ENCODE peak calls at places on chromosomes 6 and 20, in four cellular contexts. A, B, F and D are unnamed samples.

GRCh38 chr6:34560366-34561226 is 4.5 kb upstream of the SPDEF start:
- DNase-seq in A (no peak), B (no peak), F (peak), D (peak)

GRCh38 chr6:158536891-158537798 is 22.7 kb upstream of the TMEM181 start:
- DNase-seq in A (peak), F (no peak), B (peak), D (peak)

GRCh38 chr6:44498436-44498835 is 110.9 kb downstream of the CDC5L start:
- DNase-seq in F (no peak), B (peak), A (peak), D (no peak)

GRCh38 chr20:17849901-17850673 is 118.5 kb downstream of the SNX5 start:
- DNase-seq in A (no peak), B (no peak), F (peak), D (no peak)

GRCh38 chr20:2873747-2874041 is 413 bp downstream of the PTPRA start:
- DNase-seq in F (peak), A (peak), B (peak), D (peak)

GRCh38 chr6:17866876-17867444 is 120.5 kb downstream of the KIF13A start:
- DNase-seq in F (no peak), B (no peak), A (no peak), D (no peak)

GRCh38 chr6:45795678-45796077 is 220.0 kb downstream of the CLIC5 start:
- DNase-seq in B (no peak), A (no peak), F (peak), D (no peak)

GRCh38 chr6:87105823-87106222 is 10.9 kb upstream of the CGA start:
- DNase-seq in A (no peak), B (no peak), F (peak), D (no peak)

GRCh38 chr6:46784535-46784934 is 8.7 kb upstream of the MEP1A start:
- DNase-seq in F (no peak), B (no peak), A (no peak), D (no peak)

GRCh38 chr6:25042599-25042936 is 106.8 kb upstream of the RIPOR2 start:
- DNase-seq in F (no peak), B (no peak), A (no peak), D (no peak)

GRCh38 chr6:11273406-11274065 is 41.1 kb upstream of the NEDD9 start:
- DNase-seq in F (no peak), B (no peak), A (no peak), D (no peak)

GRCh38 chr6:161273356-161273751 is 507 bp downstream of the AGPAT4 start:
- DNase-seq in B (no peak), F (peak), A (no peak), D (peak)

GRCh38 chr6:125821825-125822281 is 31.1 kb downstream of the NCOA7 start:
- DNase-seq in F (no peak), A (no peak), B (no peak), D (no peak)

GRCh38 chr6:32982702-32983492 is 14.5 kb downstream of the BRD2 start:
- DNase-seq in F (no peak), B (no peak), A (no peak), D (peak)

GRCh38 chr6:144144996-144145395 is 5.3 kb upstream of the STX11 start:
- DNase-seq in A (no peak), B (no peak), F (no peak), D (no peak)

GRCh38 chr6:154039231-154039842 is at the start of gene OPRM1:
- DNase-seq in B (peak), A (peak), F (no peak), D (peak)

GRCh38 chr20:57711311-57711712 is 1.5 kb upstream of the PMEPA1 start:
- DNase-seq in A (no peak), B (no peak), F (no peak), D (peak)

GRCh38 chr20:60512436-60512835 is 554.2 kb downstream of the CDH26 start:
- DNase-seq in A (no peak), B (peak), F (peak), D (peak)

GRCh38 chr20:52103469-52103910 is 88.1 kb downstream of the ZFP64 start:
- DNase-seq in B (peak), F (peak), A (peak), D (peak)

GRCh38 chr6:118468682-118469465 is 79.2 kb upstream of the PLN start:
- DNase-seq in A (no peak), F (peak), B (no peak), D (no peak)

GRCh38 chr6:32290886-32291450 is 67.1 kb upstream of the NOTCH4 start:
- DNase-seq in F (no peak), A (no peak), B (no peak), D (no peak)

GRCh38 chr20:4488407-4489339 is 233.0 kb upstream of the PRND start:
- DNase-seq in F (peak), A (no peak), B (no peak), D (no peak)

GRCh38 chr6:146613947-146614346 is 15.2 kb downstream of the ADGB start:
- DNase-seq in A (no peak), B (no peak), F (no peak), D (no peak)

GRCh38 chr6:163790296-163790840 is 375.9 kb downstream of the QKI start:
- DNase-seq in F (peak), B (no peak), A (no peak), D (no peak)

GRCh38 chr6:138545621-138545980 is 46.3 kb upstream of the NHSL1 start:
- DNase-seq in A (peak), B (peak), F (peak), D (peak)

GRCh38 chr6:30721198-30722024 is 1.3 kb downstream of the TUBB start:
- DNase-seq in F (peak), A (peak), B (peak), D (peak)

GRCh38 chr6:14066782-14067406 is 50.7 kb upstream of the CD83 start:
- DNase-seq in B (no peak), A (no peak), F (peak), D (peak)

GRCh38 chr6:139431602-139431956 is 57.1 kb upstream of the CITED2 start:
- DNase-seq in B (no peak), F (no peak), A (no peak), D (no peak)

GRCh38 chr6:82364087-82365010 is 732 bp downstream of the TPBG start:
- DNase-seq in A (peak), B (peak), F (peak), D (peak)

GRCh38 chr6:26122402-26122792 is 35.2 kb downstream of the HFE start:
- DNase-seq in A (peak), B (peak), F (no peak), D (peak)

GRCh38 chr6:146968041-146968760 is 236.0 kb upstream of the STXBP5 start:
- DNase-seq in A (no peak), F (peak), B (no peak), D (no peak)

GRCh38 chr6:149861603-149862423 is 2.3 kb downstream of the LRP11 start:
- DNase-seq in A (no peak), B (no peak), F (peak), D (no peak)

GRCh38 chr6:147207351-147207750 is 3.1 kb downstream of the STXBP5 start:
- DNase-seq in A (no peak), B (no peak), F (no peak), D (no peak)

GRCh38 chr6:46325561-46326525 is 155.1 kb upstream of the ENPP5 start:
- DNase-seq in A (peak), B (no peak), F (peak), D (peak)

GRCh38 chr20:63062188-63063140 is 55.7 kb upstream of the BHLHE23 start:
- DNase-seq in F (no peak), B (no peak), A (peak), D (no peak)

GRCh38 chr6:111418971-111419693 is 63.9 kb downstream of the REV3L start:
- DNase-seq in B (no peak), A (no peak), F (peak), D (peak)

GRCh38 chr6:167906899-167907298 is 80.2 kb downstream of the AFDN start:
- DNase-seq in F (no peak), A (no peak), B (no peak), D (peak)

GRCh38 chr6:167116109-167116837 is 6.6 kb upstream of the CCR6 start:
- DNase-seq in B (no peak), A (no peak), F (no peak), D (no peak)

GRCh38 chr20:37986873-37987601 is 46.2 kb downstream of the TTI1 start:
- DNase-seq in F (peak), A (no peak), B (no peak), D (peak)

GRCh38 chr6:10585232-10585887 is 64.2 kb downstream of the GCNT2 start:
- DNase-seq in A (no peak), B (peak), F (no peak), D (peak)

DNA sequence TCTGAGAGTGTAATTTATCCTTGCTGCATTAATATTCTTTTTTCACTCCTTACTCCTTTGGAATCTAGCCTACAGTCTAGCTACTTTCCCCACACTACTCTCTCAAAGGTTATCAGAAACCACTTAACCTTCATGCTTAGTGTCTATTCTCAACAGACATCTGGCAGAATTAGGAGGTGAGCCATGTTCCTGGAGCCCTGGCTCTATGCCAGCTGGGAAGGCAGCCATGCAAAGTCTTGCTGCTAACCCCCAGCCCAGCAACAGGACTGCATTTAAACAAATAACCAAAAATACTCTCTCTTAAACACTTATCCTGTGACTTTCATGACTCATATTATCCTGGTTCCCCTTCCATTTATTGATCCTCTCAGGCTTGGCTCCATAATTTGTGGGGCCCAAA is 260.2 kb downstream of the BCKDHB start:
- DNase-seq in B (no peak), F (peak), A (no peak), D (no peak)
- H3K56ac ChIP-seq in B (no peak), F (no peak), A (no peak), D (no peak)

GRCh38 chr6:107769053-107769658 is 55.0 kb downstream of the SCML4 start:
- DNase-seq in A (no peak), B (no peak), F (no peak), D (peak)

GRCh38 chr6:107763959-107764358 is 60.2 kb downstream of the SCML4 start:
- DNase-seq in F (peak), A (no peak), B (no peak), D (no peak)

GRCh38 chr6:107768044-107768443 is 56.1 kb downstream of the SCML4 start:
- DNase-seq in A (no peak), F (no peak), B (no peak), D (no peak)

GRCh38 chr6:107767637-107768036 is 56.5 kb downstream of the SCML4 start:
- DNase-seq in F (no peak), B (peak), A (no peak), D (peak)

GRCh38 chr6:107764684-107765460 is 59.2 kb downstream of the SCML4 start:
- DNase-seq in B (no peak), A (no peak), F (no peak), D (no peak)
- H3K56ac ChIP-seq in B (no peak), A (no peak), F (no peak), D (no peak)

GRCh38 chr20:58817748-58818147 is 33.0 kb downstream of the GNAS-AS1 start:
- DNase-seq in A (no peak), F (no peak), B (no peak), D (no peak)

GRCh38 chr20:58815448-58815847 is 35.3 kb downstream of the GNAS-AS1 start:
- DNase-seq in B (no peak), A (no peak), F (no peak), D (no peak)

GRCh38 chr20:58816957-58817651 is 33.6 kb downstream of the GNAS-AS1 start:
- DNase-seq in B (no peak), F (no peak), A (no peak), D (no peak)

GRCh38 chr20:58813369-58813768 is 37.3 kb downstream of the GNAS-AS1 start:
- DNase-seq in A (no peak), B (no peak), F (no peak), D (no peak)

GRCh38 chr20:58816051-58816450 is 34.7 kb downstream of the GNAS-AS1 start:
- DNase-seq in F (no peak), B (no peak), A (no peak), D (no peak)
- H3K56ac ChIP-seq in F (no peak), B (no peak), A (no peak), D (no peak)

GRCh38 chr6:159913375-159913774 is 22.6 kb downstream of the MAS1 start:
- DNase-seq in B (no peak), F (no peak), A (no peak), D (no peak)

GRCh38 chr6:159908940-159909339 is 18.2 kb downstream of the MAS1 start:
- DNase-seq in A (no peak), B (no peak), F (no peak), D (no peak)

GRCh38 chr6:159913862-159914564 is 23.2 kb downstream of the MAS1 start:
- DNase-seq in A (no peak), F (no peak), B (no peak), D (no peak)

GRCh38 chr6:159908535-159908934 is 17.7 kb downstream of the MAS1 start:
- DNase-seq in F (peak), B (no peak), A (no peak), D (no peak)

GRCh38 chr6:159910342-159910741 is 19.6 kb downstream of the MAS1 start:
- DNase-seq in A (no peak), B (no peak), F (no peak), D (no peak)
- H3K56ac ChIP-seq in A (no peak), B (no peak), F (no peak), D (no peak)

GRCh38 chr20:11445161-11445560 is 472.5 kb upstream of the BTBD3 start:
- DNase-seq in F (no peak), A (no peak), B (no peak), D (no peak)
- H3K56ac ChIP-seq in F (no peak), A (no peak), B (no peak), D (no peak)

GRCh38 chr6:99307295-99307907 is 42.1 kb downstream of the FAXC start:
- DNase-seq in B (no peak), A (no peak), F (no peak), D (peak)
- H3K56ac ChIP-seq in B (no peak), A (no peak), F (no peak), D (no peak)

GRCh38 chr20:49006446-49006980 is 39.6 kb upstream of the CSE1L start:
- DNase-seq in F (no peak), A (no peak), B (peak), D (no peak)
- H3K56ac ChIP-seq in F (no peak), A (no peak), B (no peak), D (no peak)

DNA sequence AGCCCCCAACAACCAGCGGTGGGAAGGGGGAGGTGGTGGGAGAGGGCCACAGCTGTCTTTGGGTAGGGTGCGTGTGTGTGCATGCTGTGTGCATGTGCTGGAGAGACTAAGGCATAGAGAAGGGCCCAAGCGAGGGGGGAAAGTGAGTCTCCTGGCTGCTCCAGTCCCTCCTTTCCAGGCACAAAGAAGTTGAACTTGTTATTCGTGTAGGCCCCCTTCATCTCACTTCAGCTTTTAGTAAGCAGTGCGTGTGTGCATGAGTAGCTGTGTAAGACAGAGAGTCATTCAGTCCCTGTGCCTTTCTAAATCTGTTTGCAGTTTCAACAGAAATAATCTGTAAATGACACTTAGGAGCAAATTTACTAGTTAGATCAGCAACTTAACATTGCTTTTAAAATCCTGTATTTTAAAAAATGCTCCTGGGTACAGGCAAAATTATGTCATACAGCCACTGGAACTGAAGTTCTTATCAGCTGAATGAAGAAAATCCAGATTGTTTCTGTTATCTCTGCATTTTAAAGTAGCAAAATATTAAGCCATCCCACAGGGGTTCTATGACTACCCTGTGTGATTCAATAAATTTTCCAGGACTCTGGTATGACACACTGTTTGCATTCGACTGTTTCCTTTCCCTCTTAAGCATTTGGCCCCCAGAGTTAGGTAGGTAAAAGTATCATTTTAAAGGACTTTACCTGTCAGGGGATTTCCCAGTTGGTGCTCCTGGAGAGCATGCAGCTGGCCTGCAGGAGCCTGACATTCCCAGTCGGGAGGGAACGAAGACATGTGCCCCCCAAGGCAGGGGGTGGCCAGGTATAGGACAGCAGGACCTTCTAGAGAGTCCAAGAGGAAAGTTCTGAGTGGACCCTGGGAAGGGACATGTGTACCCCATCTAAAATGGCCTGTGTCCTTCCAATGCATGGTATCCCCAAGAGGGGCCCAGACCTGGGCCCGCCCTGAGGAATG is 39.0 kb downstream of the MTRES1 start:
- DNase-seq in A (no peak), F (peak), B (no peak), D (no peak)
- H3K56ac ChIP-seq in A (no peak), F (no peak), B (no peak), D (peak)